ENCODE peak calls at places on chromosome 12, in four cellular contexts. Q is PC-3, O is psoas muscle, K is uterus. V is an unnamed sample.

GRCh38 chr12:87953257-87953860 is 75.8 kb downstream of the C12orf50 start:
- DNase-seq in Q (peak; percentile 53), O (no peak), K (no peak), V (no peak)

GRCh38 chr12:30134229-30134628 is 350.5 kb upstream of the TMTC1 start:
- DNase-seq in Q (peak; percentile 64), O (no peak), K (no peak), V (no peak)

GRCh38 chr12:9760699-9761406 is at the start of gene CD69:
- DNase-seq in Q (no peak), O (no peak), K (no peak), V (no peak)

GRCh38 chr12:10226740-10227139 is 14.1 kb downstream of the GABARAPL1 start:
- DNase-seq in Q (no peak), O (no peak), K (no peak), V (no peak)

GRCh38 chr12:68042212-68042699 is 53.0 kb downstream of the IFNG-AS1 start:
- DNase-seq in Q (no peak), O (no peak), K (no peak), V (no peak)

GRCh38 chr12:45962553-45963325 is 27.6 kb downstream of the SCAF11 start:
- DNase-seq in Q (no peak), O (no peak), K (no peak), V (no peak)

GRCh38 chr12:12083688-12084087 is 12.9 kb downstream of the BCL2L14 start:
- DNase-seq in Q (no peak), O (no peak), K (no peak), V (no peak)

GRCh38 chr12:55019784-55020183 is at the start of gene NEUROD4:
- DNase-seq in Q (peak; percentile 66), O (no peak), K (no peak), V (peak; percentile 57)

GRCh38 chr12:67666605-67667004 is 18.1 kb downstream of the DYRK2 start:
- DNase-seq in Q (no peak), O (no peak), K (no peak), V (no peak)

GRCh38 chr12:105596731-105597130 is 266.2 kb downstream of the C12orf75 start:
- DNase-seq in Q (no peak), O (no peak), K (no peak), V (no peak)
- H3K4me3 ChIP-seq in Q (no peak overlapping the region), O (no peak overlapping the region), K (no peak overlapping the region), V (no peak overlapping the region)

GRCh38 chr12:26460361-26460760 is 265.0 kb downstream of the SSPN start:
- DNase-seq in Q (no peak), O (no peak), K (no peak), V (no peak)
- H3K36me3 ChIP-seq in Q (no peaks in the 10 kb centered on the region), O (peaks cover 3% of the 10 kb centered on the region), K (no peaks in the 10 kb centered on the region), V (no peaks in the 10 kb centered on the region)

DNA sequence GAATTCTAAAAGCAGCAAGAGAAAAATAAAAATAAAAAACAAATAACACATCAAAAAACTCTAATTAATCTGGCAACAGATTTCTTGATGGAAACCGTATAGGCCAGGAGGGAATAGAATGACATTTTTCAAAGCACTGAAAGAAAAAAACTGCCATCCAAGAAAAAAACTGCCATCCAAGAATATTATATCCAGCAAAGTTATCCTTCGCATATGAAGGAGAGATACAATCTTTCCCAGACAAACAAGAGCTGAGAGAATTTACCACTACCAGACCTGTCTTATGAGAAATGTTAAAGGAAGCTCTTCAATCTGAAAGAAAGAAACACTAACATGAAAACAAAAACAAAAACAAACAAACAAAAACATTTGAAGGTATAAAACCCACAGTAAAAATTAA is 214.8 kb downstream of the EMP1 start:
- DNase-seq in Q (no peak), O (no peak), K (no peak), V (no peak)
- H3K9me3 ChIP-seq in Q (no peaks in the 10 kb centered on the region), O (peaks cover 17% of the 10 kb centered on the region), K (no peaks in the 10 kb centered on the region), V (peaks cover 5% of the 10 kb centered on the region)

GRCh38 chr12:33588725-33589405 is 149.2 kb upstream of the SYT10 start:
- DNase-seq in Q (no peak), O (no peak), K (no peak), V (no peak)

GRCh38 chr12:33593753-33594152 is 154.1 kb upstream of the SYT10 start:
- DNase-seq in Q (no peak), O (no peak), K (no peak), V (no peak)

GRCh38 chr12:33589609-33590114 is 150.0 kb upstream of the SYT10 start:
- DNase-seq in Q (no peak), O (no peak), K (no peak), V (no peak)

GRCh38 chr12:33586576-33586975 is 147.0 kb upstream of the SYT10 start:
- DNase-seq in Q (peak; percentile 42), O (no peak), K (no peak), V (no peak)

DNA sequence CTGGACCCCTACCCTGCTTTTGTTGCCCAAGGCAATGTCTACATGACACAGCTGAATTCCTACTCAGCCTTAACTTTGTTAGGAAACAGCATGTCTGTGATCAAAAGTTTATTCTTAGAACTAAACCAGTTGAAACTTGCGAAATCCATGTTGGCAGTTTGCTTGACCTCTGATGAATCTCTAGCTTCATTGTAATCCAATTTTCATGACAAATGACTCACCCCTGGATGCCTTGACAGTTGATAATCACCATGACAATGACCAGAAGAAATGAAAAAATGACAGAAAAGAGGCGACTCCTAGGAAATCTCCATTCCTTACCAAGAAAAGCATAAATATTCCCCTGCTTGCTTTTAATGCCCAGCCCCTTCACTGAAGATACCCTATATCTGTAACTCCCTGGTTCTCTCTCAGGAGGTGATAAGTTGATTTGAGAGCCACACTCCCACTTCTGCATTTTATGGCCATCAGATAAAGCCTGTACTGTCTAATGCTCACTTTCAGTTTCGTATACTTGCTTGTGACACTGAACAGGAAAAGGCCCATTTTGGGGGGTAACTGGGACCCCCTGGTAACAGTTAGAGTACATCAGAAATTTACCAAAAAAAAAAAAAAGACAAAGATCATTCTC is 148.6 kb upstream of the SYT10 start:
- DNase-seq in Q (peak; percentile 93), O (no peak), K (no peak), V (peak; percentile 72)
- H3K4me3 ChIP-seq in Q (peak overlapping the region; percentile 63), O (no peak overlapping the region), K (no peak overlapping the region), V (no peak overlapping the region)

GRCh38 chr12:109513977-109514376 is 36.5 kb downstream of the UBE3B start:
- DNase-seq in Q (peak; percentile 21), O (no peak), K (no peak), V (no peak)
- H3K36me3 ChIP-seq in Q (peaks cover 33% of the 10 kb centered on the region), O (peaks cover 98% of the 10 kb centered on the region), K (no peaks in the 10 kb centered on the region), V (peaks cover 38% of the 10 kb centered on the region)